ENCODE peak calls at places on chromosomes 13 and 19, in four cellular contexts. X is RPMI8226; L is stimulated activated CD4-positive, alpha-beta T cell treated with anti-CD3 and anti-CD28 coated beads, Interleukin-12 subunit alpha, Interleukin-12 subunit beta, amount 100 ng/mL, for 4 hours; S is NCI-H1694. P is an unnamed sample.

GRCh38 chr19:48539503-48540096 is 12.4 kb upstream of the SULT2B1 start:
- DNase-seq in X (peak; percentile 82), L (no peak), S (peak; percentile 34), P (no peak)

GRCh38 chr13:113905018-113905417 is 41.1 kb upstream of the GAS6 start:
- DNase-seq in S (no peak), L (no peak), X (no peak), P (no peak)

GRCh38 chr13:41497436-41497835 is 40.1 kb downstream of the RGCC start:
- DNase-seq in X (no peak), L (no peak), S (no peak), P (no peak)

GRCh38 chr19:19348266-19348665 is 27.6 kb downstream of the MAU2 start:
- DNase-seq in X (no peak), S (no peak), L (no peak), P (no peak)

GRCh38 chr19:34317311-34317927 is 47.6 kb upstream of the GPI start:
- DNase-seq in L (peak; percentile 2), S (no peak), X (no peak), P (no peak)

GRCh38 chr19:46025825-46026224 is 3.0 kb upstream of the PGLYRP1 start:
- DNase-seq in X (no peak), L (no peak), S (no peak), P (no peak)

GRCh38 chr13:43744630-43745029 is 42.1 kb downstream of the ENOX1 start:
- DNase-seq in S (no peak), X (no peak), L (no peak), P (no peak)

GRCh38 chr19:18152444-18152816 is 533 bp upstream of the PIK3R2 start:
- DNase-seq in X (peak; percentile 100), L (peak; percentile 99), S (peak; percentile 97), P (peak; percentile 100)

P was measured in Karpas-422.